ENCODE peak calls at places on chromosomes 13 and 19, in six cellular contexts. One of them, this sample, is unnamed. For H3K4me1, the result is how much of the 10 kb centered on the place peaks cover.

GRCh38 chr19:49570138-49570856 is 10.1 kb downstream of the NOSIP start:
- DNase-seq in fibroblast of lung: peak
- DNase-seq in astrocyte: peak
- DNase-seq in GM12878: no peak
- DNase-seq in hepatocyte: peak
- DNase-seq in mammary epithelial cell: peak
- DNase-seq in this sample: peak

GRCh38 chr19:33416307-33417215 is 43.1 kb downstream of the CEBPG start:
- DNase-seq in mammary epithelial cell: peak
- DNase-seq in fibroblast of lung: peak
- DNase-seq in astrocyte: peak
- DNase-seq in GM12878: no peak
- DNase-seq in hepatocyte: peak
- DNase-seq in this sample: peak

GRCh38 chr19:18651738-18652137 is 14.9 kb downstream of the KLHL26 start:
- DNase-seq in astrocyte: no peak
- DNase-seq in fibroblast of lung: no peak
- DNase-seq in GM12878: no peak
- DNase-seq in mammary epithelial cell: no peak
- DNase-seq in hepatocyte: no peak
- DNase-seq in this sample: no peak

GRCh38 chr13:67225252-67226159 is 4.6 kb downstream of the PCDH9 start:
- DNase-seq in mammary epithelial cell: no peak
- DNase-seq in hepatocyte: no peak
- DNase-seq in GM12878: no peak
- DNase-seq in fibroblast of lung: no peak
- DNase-seq in astrocyte: no peak
- DNase-seq in this sample: no peak

GRCh38 chr19:7348587-7349230 is at the start of gene ARHGEF18:
- DNase-seq in astrocyte: no peak
- DNase-seq in hepatocyte: no peak
- DNase-seq in mammary epithelial cell: no peak
- DNase-seq in fibroblast of lung: no peak
- DNase-seq in GM12878: peak
- DNase-seq in this sample: no peak

GRCh38 chr19:58372311-58373133 is 8.3 kb downstream of the ZNF837 start:
- DNase-seq in mammary epithelial cell: no peak
- DNase-seq in GM12878: no peak
- DNase-seq in astrocyte: no peak
- DNase-seq in hepatocyte: no peak
- DNase-seq in fibroblast of lung: no peak
- DNase-seq in this sample: no peak

GRCh38 chr19:48413879-48414623 is 20.6 kb downstream of the GRIN2D start:
- DNase-seq in astrocyte: no peak
- DNase-seq in mammary epithelial cell: peak
- DNase-seq in hepatocyte: peak
- DNase-seq in GM12878: no peak
- DNase-seq in fibroblast of lung: peak
- DNase-seq in this sample: no peak

GRCh38 chr13:49052801-49053200 is 77.1 kb downstream of the FNDC3A start:
- DNase-seq in hepatocyte: no peak
- DNase-seq in fibroblast of lung: peak
- DNase-seq in astrocyte: peak
- DNase-seq in mammary epithelial cell: peak
- DNase-seq in GM12878: no peak
- DNase-seq in this sample: no peak

GRCh38 chr13:28423010-28423409 is 71.9 kb downstream of the FLT1 start:
- DNase-seq in mammary epithelial cell: no peak
- DNase-seq in fibroblast of lung: no peak
- DNase-seq in hepatocyte: no peak
- DNase-seq in GM12878: peak
- DNase-seq in astrocyte: no peak
- DNase-seq in this sample: no peak

GRCh38 chr19:35894342-35894741 is 6.0 kb downstream of the NFKBID start:
- DNase-seq in fibroblast of lung: no peak
- DNase-seq in astrocyte: no peak
- DNase-seq in hepatocyte: no peak
- DNase-seq in GM12878: no peak
- DNase-seq in mammary epithelial cell: no peak
- DNase-seq in this sample: no peak

GRCh38 chr19:14405758-14406644 is 13.1 kb downstream of the DDX39A start:
- DNase-seq in fibroblast of lung: peak
- DNase-seq in hepatocyte: peak
- DNase-seq in mammary epithelial cell: peak
- DNase-seq in astrocyte: peak
- DNase-seq in GM12878: peak
- DNase-seq in this sample: peak

GRCh38 chr13:106499905-106500304 is 35.6 kb downstream of the EFNB2 start:
- DNase-seq in astrocyte: peak
- DNase-seq in GM12878: peak
- DNase-seq in fibroblast of lung: peak
- DNase-seq in hepatocyte: no peak
- DNase-seq in mammary epithelial cell: no peak
- DNase-seq in this sample: no peak

GRCh38 chr13:28239374-28239773 is 101.0 kb downstream of the PAN3 start:
- DNase-seq in hepatocyte: no peak
- DNase-seq in GM12878: no peak
- DNase-seq in fibroblast of lung: no peak
- DNase-seq in astrocyte: no peak
- DNase-seq in mammary epithelial cell: no peak
- DNase-seq in this sample: peak

GRCh38 chr19:10290876-10291553 is 1.3 kb downstream of the ICAM5 start:
- DNase-seq in GM12878: no peak
- DNase-seq in mammary epithelial cell: peak
- DNase-seq in hepatocyte: peak
- DNase-seq in astrocyte: no peak
- DNase-seq in fibroblast of lung: no peak
- DNase-seq in this sample: peak

GRCh38 chr13:28568286-28568685 is 73.4 kb upstream of the FLT1 start:
- DNase-seq in astrocyte: no peak
- DNase-seq in GM12878: no peak
- DNase-seq in hepatocyte: peak
- DNase-seq in mammary epithelial cell: no peak
- DNase-seq in fibroblast of lung: peak
- DNase-seq in this sample: peak

GRCh38 chr19:3482507-3483225 is 575 bp downstream of the SMIM44 start:
- DNase-seq in mammary epithelial cell: no peak
- DNase-seq in hepatocyte: no peak
- DNase-seq in astrocyte: no peak
- DNase-seq in GM12878: no peak
- DNase-seq in fibroblast of lung: no peak
- DNase-seq in this sample: no peak

GRCh38 chr13:43061496-43062280 is 38.3 kb downstream of the DNAJC15 start:
- DNase-seq in hepatocyte: no peak
- DNase-seq in GM12878: no peak
- DNase-seq in fibroblast of lung: no peak
- DNase-seq in mammary epithelial cell: peak
- DNase-seq in astrocyte: no peak
- DNase-seq in this sample: no peak

GRCh38 chr13:67283602-67284001 is 53.5 kb upstream of the PCDH9 start:
- DNase-seq in astrocyte: peak
- DNase-seq in mammary epithelial cell: peak
- DNase-seq in GM12878: no peak
- DNase-seq in hepatocyte: peak
- DNase-seq in fibroblast of lung: peak
- DNase-seq in this sample: no peak

GRCh38 chr19:4042064-4042730 is 24.5 kb downstream of the ZBTB7A start:
- DNase-seq in mammary epithelial cell: no peak
- DNase-seq in fibroblast of lung: no peak
- DNase-seq in GM12878: no peak
- DNase-seq in hepatocyte: no peak
- DNase-seq in astrocyte: no peak
- DNase-seq in this sample: no peak

GRCh38 chr19:30216453-30216852 is 155.7 kb upstream of the ZNF536 start:
- DNase-seq in astrocyte: no peak
- DNase-seq in hepatocyte: no peak
- DNase-seq in fibroblast of lung: no peak
- DNase-seq in mammary epithelial cell: no peak
- DNase-seq in GM12878: no peak
- DNase-seq in this sample: no peak

GRCh38 chr13:38564751-38565150 is 122.1 kb upstream of the FREM2 start:
- DNase-seq in hepatocyte: no peak
- DNase-seq in fibroblast of lung: peak
- DNase-seq in GM12878: no peak
- DNase-seq in astrocyte: no peak
- DNase-seq in mammary epithelial cell: peak
- DNase-seq in this sample: no peak

GRCh38 chr19:37905936-37906867 is at the start of gene WDR87:
- DNase-seq in hepatocyte: peak
- DNase-seq in mammary epithelial cell: peak
- DNase-seq in astrocyte: no peak
- DNase-seq in GM12878: no peak
- DNase-seq in fibroblast of lung: peak
- DNase-seq in this sample: no peak

GRCh38 chr13:48449656-48450055 is 36.7 kb upstream of the LPAR6 start:
- DNase-seq in fibroblast of lung: no peak
- DNase-seq in hepatocyte: no peak
- DNase-seq in astrocyte: no peak
- DNase-seq in GM12878: no peak
- DNase-seq in mammary epithelial cell: no peak
- DNase-seq in this sample: no peak

GRCh38 chr19:10625003-10625761 is at the start of gene SLC44A2:
- DNase-seq in mammary epithelial cell: peak
- DNase-seq in hepatocyte: peak
- DNase-seq in GM12878: no peak
- DNase-seq in fibroblast of lung: peak
- DNase-seq in astrocyte: peak
- DNase-seq in this sample: no peak

GRCh38 chr13:82933986-82934385 is 948.3 kb downstream of the SLITRK1 start:
- DNase-seq in GM12878: no peak
- DNase-seq in hepatocyte: no peak
- DNase-seq in fibroblast of lung: no peak
- DNase-seq in mammary epithelial cell: no peak
- DNase-seq in astrocyte: no peak
- DNase-seq in this sample: peak

GRCh38 chr13:20442798-20443381 is 82.8 kb downstream of the CRYL1 start:
- DNase-seq in hepatocyte: no peak
- DNase-seq in fibroblast of lung: no peak
- DNase-seq in GM12878: no peak
- DNase-seq in mammary epithelial cell: no peak
- DNase-seq in astrocyte: no peak
- DNase-seq in this sample: no peak

GRCh38 chr13:23430664-23431063 is 2.8 kb downstream of the SACS start:
- DNase-seq in mammary epithelial cell: no peak
- DNase-seq in hepatocyte: no peak
- DNase-seq in fibroblast of lung: no peak
- DNase-seq in GM12878: no peak
- DNase-seq in astrocyte: no peak
- DNase-seq in this sample: no peak

GRCh38 chr19:40607311-40607871 is 6.2 kb downstream of the LTBP4 start:
- DNase-seq in hepatocyte: no peak
- DNase-seq in mammary epithelial cell: no peak
- DNase-seq in astrocyte: no peak
- DNase-seq in fibroblast of lung: no peak
- DNase-seq in GM12878: no peak
- DNase-seq in this sample: no peak

GRCh38 chr19:40603071-40603718 is 2.0 kb downstream of the LTBP4 start:
- DNase-seq in fibroblast of lung: peak
- DNase-seq in GM12878: no peak
- DNase-seq in hepatocyte: peak
- DNase-seq in astrocyte: peak
- DNase-seq in mammary epithelial cell: peak
- DNase-seq in this sample: peak

GRCh38 chr19:40605201-40605971 is 4.2 kb downstream of the LTBP4 start:
- DNase-seq in astrocyte: peak
- DNase-seq in mammary epithelial cell: peak
- DNase-seq in GM12878: peak
- DNase-seq in fibroblast of lung: peak
- DNase-seq in hepatocyte: peak
- DNase-seq in this sample: peak

GRCh38 chr19:40603719-40604646 is 2.8 kb downstream of the LTBP4 start:
- DNase-seq in GM12878: peak
- DNase-seq in astrocyte: peak
- DNase-seq in hepatocyte: peak
- DNase-seq in mammary epithelial cell: peak
- DNase-seq in fibroblast of lung: peak
- DNase-seq in this sample: peak

DNA sequence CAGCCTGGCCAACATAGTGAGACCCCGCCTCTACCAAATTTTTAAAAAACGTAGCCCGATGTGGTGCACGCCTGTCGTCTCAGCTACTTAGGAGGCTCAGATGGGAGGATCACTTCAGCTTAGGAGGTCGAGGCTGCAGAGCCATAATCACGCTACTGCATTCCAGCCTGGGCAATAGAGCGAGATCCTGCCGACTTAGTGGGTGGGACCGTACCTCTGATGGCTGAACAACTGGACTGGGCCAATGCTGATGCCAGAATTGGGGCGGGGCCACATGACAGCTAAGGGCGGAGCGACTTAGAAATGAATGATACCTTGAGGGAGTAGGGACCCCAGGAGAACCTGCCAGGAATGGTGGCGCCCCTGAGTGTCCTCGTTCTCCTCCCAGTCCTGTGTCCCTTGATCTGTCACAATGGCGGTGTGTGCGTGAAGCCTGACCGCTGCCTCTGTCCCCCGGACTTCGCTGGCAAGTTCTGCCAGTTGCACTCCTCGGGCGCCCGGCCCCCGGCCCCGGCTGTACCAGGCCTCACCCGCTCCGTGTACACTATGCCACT is 3.6 kb downstream of the LTBP4 start:
- DNase-seq in mammary epithelial cell: peak
- DNase-seq in GM12878: no peak
- DNase-seq in hepatocyte: peak
- DNase-seq in astrocyte: no peak
- DNase-seq in fibroblast of lung: no peak
- DNase-seq in this sample: no peak
- H3K4me1 ChIP-seq in mammary epithelial cell: half or more
- H3K4me1 ChIP-seq in GM12878: under half
- H3K4me1 ChIP-seq in hepatocyte: half or more
- H3K4me1 ChIP-seq in astrocyte: under half
- H3K4me1 ChIP-seq in fibroblast of lung: under half
- H3K4me1 ChIP-seq in this sample: under half

GRCh38 chr13:21894703-21895699 is 224.1 kb downstream of the FGF9 start:
- DNase-seq in hepatocyte: no peak
- DNase-seq in GM12878: no peak
- DNase-seq in mammary epithelial cell: no peak
- DNase-seq in astrocyte: no peak
- DNase-seq in fibroblast of lung: no peak
- DNase-seq in this sample: no peak
- H3K4me3 ChIP-seq in hepatocyte: no peak
- H3K4me3 ChIP-seq in GM12878: no peak
- H3K4me3 ChIP-seq in mammary epithelial cell: no peak
- H3K4me3 ChIP-seq in astrocyte: no peak
- H3K4me3 ChIP-seq in fibroblast of lung: no peak
- H3K4me3 ChIP-seq in this sample: no peak

DNA sequence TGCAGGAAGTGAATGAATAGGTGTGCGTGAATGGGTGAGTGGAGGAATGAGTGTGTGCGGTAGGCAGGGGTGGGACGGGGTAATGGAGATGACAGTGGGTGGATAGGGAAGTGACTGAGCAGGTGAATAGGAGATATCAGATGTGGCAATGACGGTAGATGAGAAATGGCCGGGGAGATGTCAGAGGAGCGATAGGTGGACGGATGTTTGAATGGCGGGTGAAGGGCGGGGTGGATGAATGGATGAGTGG is 1.5 kb downstream of the TTC9B start:
- DNase-seq in astrocyte: no peak
- DNase-seq in hepatocyte: no peak
- DNase-seq in GM12878: no peak
- DNase-seq in fibroblast of lung: no peak
- DNase-seq in mammary epithelial cell: peak
- DNase-seq in this sample: no peak
- TF ChIP-seq EZH2 in astrocyte: no peak
- TF ChIP-seq EZH2 in hepatocyte: no peak
- TF ChIP-seq EZH2 in GM12878: no peak
- TF ChIP-seq EZH2 in fibroblast of lung: no peak
- TF ChIP-seq EZH2 in mammary epithelial cell: peak
- TF ChIP-seq EZH2 in this sample: peak

GRCh38 chr13:112689498-112690241 is at the start of gene ATP11A:
- DNase-seq in mammary epithelial cell: peak
- DNase-seq in fibroblast of lung: peak
- DNase-seq in hepatocyte: peak
- DNase-seq in GM12878: no peak
- DNase-seq in astrocyte: peak
- DNase-seq in this sample: peak
- H3K4me1 ChIP-seq in mammary epithelial cell: under half
- H3K4me1 ChIP-seq in fibroblast of lung: under half
- H3K4me1 ChIP-seq in hepatocyte: under half
- H3K4me1 ChIP-seq in GM12878: under half
- H3K4me1 ChIP-seq in astrocyte: under half
- H3K4me1 ChIP-seq in this sample: under half

This sample was measured in A673.